ENCODE peak calls at places on chromosome 14, in ten cellular contexts. Q, Y, O, I, T, N, G, K, R and C are unnamed samples.

GRCh38 chr14:56884617-56885016 is 74.3 kb upstream of the OTX2 start:
- ATAC-seq in Q (no peak), Y (no peak), O (no peak), I (no peak), T (no peak), N (no peak), G (no peak), K (no peak), R (no peak), C (no peak)

GRCh38 chr14:102626530-102626929 is 34.1 kb downstream of the RCOR1 start:
- ATAC-seq in Q (no peak), Y (no peak), O (no peak), I (no peak), T (no peak), N (no peak), G (no peak), K (no peak), R (no peak), C (no peak)

GRCh38 chr14:64826333-64826732 is 53.4 kb downstream of the SPTB start:
- ATAC-seq in Q (no peak), Y (peak), O (no peak), I (no peak), T (no peak), N (no peak), G (no peak), K (no peak), R (no peak), C (no peak)

GRCh38 chr14:81418057-81418790 is 18.1 kb upstream of the STON2 start:
- ATAC-seq in Q (no peak), Y (no peak), O (no peak), I (no peak), T (no peak), N (no peak), G (no peak), K (no peak), R (no peak), C (no peak)

GRCh38 chr14:100096656-100097055 is 31.4 kb downstream of the EVL start:
- ATAC-seq in Q (no peak), Y (no peak), O (no peak), I (no peak), T (no peak), N (peak), G (no peak), K (no peak), R (no peak), C (no peak)

GRCh38 chr14:50608302-50608851 is 48.4 kb downstream of the ATL1 start:
- ATAC-seq in Q (no peak), Y (no peak), O (no peak), I (no peak), T (no peak), N (no peak), G (no peak), K (no peak), R (no peak), C (no peak)

GRCh38 chr14:20698934-20699333 is 10.4 kb downstream of the ANG start:
- ATAC-seq in Q (no peak), Y (no peak), O (no peak), I (no peak), T (no peak), N (no peak), G (no peak), K (no peak), R (no peak), C (no peak)

GRCh38 chr14:27484633-27485032 is 886.8 kb upstream of the NOVA1 start:
- ATAC-seq in Q (no peak), Y (no peak), O (no peak), I (no peak), T (no peak), N (no peak), G (no peak), K (no peak), R (no peak), C (no peak)

GRCh38 chr14:105495101-105495989 is 4.3 kb downstream of the TEDC1 start:
- ATAC-seq in Q (no peak), Y (no peak), O (no peak), I (no peak), T (no peak), N (no peak), G (no peak), K (no peak), R (no peak), C (no peak)